ENCODE peak calls at places on chromosomes 4 and X, in nine cellular contexts. U is OCI-LY7; B is pancreas; W is Peyer's patch; H is CD4-positive, CD25-positive, alpha-beta regulatory T cell; I is IMR-90; N is neural progenitor cell; C is SK-N-SH; Z is left ventricle myocardium inferior. F is an unnamed sample.

GRCh38 chrX:146435472-146435871 is 374.1 kb upstream of the CXorf51B start:
- DNase-seq in Z (no peak), H (no peak), I (no peak), U (no peak), N (no peak), C (no peak), W (no peak), B (no peak), F (no peak)

GRCh38 chr4:8911311-8912088 is 39.9 kb upstream of the HMX1 start:
- DNase-seq in I (no peak), Z (no peak), H (no peak), B (no peak), N (no peak), C (peak; percentile 84), W (no peak), U (no peak), F (peak; percentile 83)

GRCh38 chr4:3340703-3341088 is 47.9 kb downstream of the RGS12 start:
- DNase-seq in B (peak; percentile 83), C (no peak), H (no peak), I (no peak), Z (no peak), U (no peak), W (no peak), N (no peak), F (peak; percentile 86)

GRCh38 chr4:88528861-88529260 is 5.3 kb upstream of the PYURF start:
- DNase-seq in U (no peak), B (no peak), W (no peak), C (no peak), I (no peak), H (no peak), N (no peak), Z (no peak), F (no peak)

GRCh38 chr4:128862608-128863313 is 53.3 kb downstream of the JADE1 start:
- DNase-seq in I (peak; percentile 72), C (no peak), W (no peak), Z (no peak), H (no peak), B (no peak), N (peak; percentile 58), U (no peak), F (no peak)

GRCh38 chrX:15903186-15903681 is 48.6 kb upstream of the AP1S2 start:
- DNase-seq in W (peak; percentile 33), Z (no peak), B (no peak), H (no peak), I (no peak), N (no peak), C (no peak), U (peak; percentile 87), F (no peak)

GRCh38 chr4:52234539-52235174 is 183.6 kb downstream of the SPATA18 start:
- DNase-seq in U (no peak), C (peak; percentile 38), H (no peak), W (no peak), N (peak; percentile 22), Z (no peak), I (peak; percentile 37), B (no peak), F (no peak)

GRCh38 chr4:67204441-67204840 is 340.9 kb downstream of the CENPC start:
- DNase-seq in C (no peak), Z (no peak), U (no peak), B (no peak), H (no peak), N (no peak), W (no peak), I (no peak), F (no peak)

GRCh38 chrX:136778914-136779313 is 1.8 kb downstream of the ARHGEF6 start:
- DNase-seq in B (no peak), C (no peak), I (no peak), Z (no peak), W (no peak), U (no peak), H (no peak), N (no peak), F (no peak)

GRCh38 chrX:24925430-24925829 is 90.3 kb downstream of the ARX start:
- DNase-seq in Z (no peak), U (no peak), H (no peak), C (no peak), N (no peak), B (no peak), W (no peak), I (peak; percentile 34), F (no peak)

GRCh38 chr4:184763150-184763780 is 29.4 kb upstream of the CENPU start:
- DNase-seq in U (no peak), I (peak; percentile 25), N (no peak), Z (peak; percentile 38), W (no peak), C (no peak), H (no peak), B (no peak), F (no peak)

GRCh38 chr4:184765473-184766346 is 31.8 kb upstream of the CENPU start:
- DNase-seq in U (no peak), B (no peak), I (no peak), H (no peak), N (peak; percentile 25), C (peak; percentile 29), W (no peak), Z (no peak), F (no peak)

GRCh38 chr4:184766421-184766820 is 32.5 kb upstream of the CENPU start:
- DNase-seq in H (no peak), W (no peak), N (no peak), C (no peak), B (no peak), Z (no peak), U (no peak), I (no peak), F (no peak)

GRCh38 chr4:184762100-184762499 is 28.2 kb upstream of the CENPU start:
- DNase-seq in Z (no peak), C (no peak), I (no peak), W (no peak), N (no peak), H (peak; percentile 56), U (peak; percentile 12), B (no peak), F (no peak)

GRCh38 chr4:184764601-184765000 is 30.7 kb upstream of the CENPU start:
- DNase-seq in U (no peak), C (no peak), Z (no peak), N (no peak), I (no peak), B (no peak), W (no peak), H (no peak), F (no peak)
- H3K36me3 ChIP-seq in U (peaks cover 72% of the 10 kb centered on the region), C (peaks cover 36% of the 10 kb centered on the region), Z (peaks cover 100% of the 10 kb centered on the region), N (no peaks in the 10 kb centered on the region), I (peaks cover 20% of the 10 kb centered on the region), B (peaks cover 32% of the 10 kb centered on the region), W (no peaks in the 10 kb centered on the region), H (peaks cover 64% of the 10 kb centered on the region), F (peaks cover 100% of the 10 kb centered on the region)

GRCh38 chrX:97895751-97896150 is 1012.0 kb downstream of the RPA4 start:
- DNase-seq in W (no peak), U (no peak), H (no peak), N (no peak), C (no peak), I (peak; percentile 32), Z (no peak), B (no peak), F (no peak)

GRCh38 chrX:97898798-97899197 is 1015.1 kb downstream of the RPA4 start:
- DNase-seq in H (no peak), W (no peak), B (no peak), U (no peak), C (no peak), Z (no peak), I (peak; percentile 57), N (no peak), F (no peak)

DNA sequence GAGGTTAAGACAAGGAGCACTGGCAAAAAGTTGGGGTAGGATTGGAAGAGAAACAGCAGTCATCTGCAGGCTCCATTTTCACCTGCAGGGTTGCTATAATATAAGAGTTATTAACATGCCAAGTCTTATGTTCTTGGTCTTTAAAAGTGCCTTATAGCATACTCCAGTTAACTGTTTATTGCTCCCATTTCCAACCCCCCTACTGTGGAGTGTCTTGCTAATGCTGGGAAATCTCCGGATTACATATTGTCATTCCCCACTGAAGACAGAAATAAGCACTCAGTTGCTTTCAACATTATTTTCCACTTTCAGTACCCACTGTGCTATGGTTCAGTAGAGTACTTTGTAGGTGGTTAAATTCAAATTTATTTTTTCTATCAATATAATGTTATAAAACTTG is 1014.3 kb downstream of the RPA4 start:
- DNase-seq in H (no peak), C (no peak), B (no peak), W (no peak), I (no peak), N (no peak), Z (no peak), U (no peak), F (no peak)
- H3K36me3 ChIP-seq in H (no peaks in the 10 kb centered on the region), C (no peaks in the 10 kb centered on the region), B (no peaks in the 10 kb centered on the region), W (no peaks in the 10 kb centered on the region), I (no peaks in the 10 kb centered on the region), N (no peaks in the 10 kb centered on the region), Z (no peaks in the 10 kb centered on the region), U (no peaks in the 10 kb centered on the region), F (no peaks in the 10 kb centered on the region)

DNA sequence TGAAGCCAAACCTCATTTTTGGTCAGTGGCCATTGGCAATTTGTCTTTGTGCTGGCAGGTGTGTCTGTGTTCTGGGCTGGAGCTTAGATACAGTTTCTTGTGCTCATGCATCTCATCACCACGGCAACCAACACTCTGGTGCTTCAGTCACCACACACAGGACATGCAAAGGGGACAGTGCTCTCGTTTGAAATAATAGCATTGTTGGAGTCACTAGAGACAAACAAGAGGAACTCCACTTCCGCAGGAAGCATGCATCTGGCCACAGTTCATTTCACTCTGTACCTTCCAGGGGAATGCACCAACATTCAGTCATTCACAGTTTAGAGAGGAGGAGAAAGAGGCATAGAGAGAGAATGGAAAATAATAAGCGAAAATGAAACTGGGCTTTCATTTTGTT is 267.4 kb downstream of the ANK2 start:
- DNase-seq in Z (no peak), B (no peak), C (peak; percentile 20), N (peak; percentile 14), W (peak; percentile 31), U (peak; percentile 53), I (no peak), H (peak; percentile 2), F (no peak)
- H3K36me3 ChIP-seq in Z (peaks cover 16% of the 10 kb centered on the region), B (no peaks in the 10 kb centered on the region), C (peaks cover 6% of the 10 kb centered on the region), N (peaks cover 29% of the 10 kb centered on the region), W (no peaks in the 10 kb centered on the region), U (no peaks in the 10 kb centered on the region), I (no peaks in the 10 kb centered on the region), H (no peaks in the 10 kb centered on the region), F (peaks cover 6% of the 10 kb centered on the region)

GRCh38 chr4:186607490-186607889 is 52.1 kb upstream of the MTNR1A start:
- DNase-seq in H (no peak), N (no peak), U (no peak), C (no peak), W (no peak), Z (no peak), B (no peak), I (no peak), F (peak; percentile 77)
- H3K36me3 ChIP-seq in H (no peaks in the 10 kb centered on the region), N (peaks cover 57% of the 10 kb centered on the region), U (no peaks in the 10 kb centered on the region), C (peaks cover 18% of the 10 kb centered on the region), W (no peaks in the 10 kb centered on the region), Z (peaks cover 83% of the 10 kb centered on the region), B (peaks cover 58% of the 10 kb centered on the region), I (peaks cover 68% of the 10 kb centered on the region), F (peaks cover 18% of the 10 kb centered on the region)